ENCODE peak calls at places on chromosomes 16 and 17, in ten cellular contexts. One of them, this sample, is unnamed.

GRCh38 chr17:31318298-31319190 is 2.9 kb downstream of the EVI2A start:
- DNase-seq in HCEC 1CT: peak; percentile 74
- DNase-seq in lung: peak; percentile 37
- DNase-seq in progenitor cell of endocrine pancreas: no peak
- DNase-seq in stimulated activated CD8-positive, alpha-beta memory T cell treated with anti-CD3 and anti-CD28 coated beads, Interleukin-12 subunit alpha, Interleukin-12 subunit beta, amount 100 ng/mL, for 4 hours: peak; percentile 15
- DNase-seq in pancreas: peak; percentile 36
- DNase-seq in HFF-Myc: no peak
- DNase-seq in stimulated activated CD4-positive, alpha-beta T cell treated with anti-CD3 and anti-CD28 coated beads, TNF-alpha, amount 100 ng/mL, for 4 hours: peak; percentile 22
- DNase-seq in tibial artery: peak; percentile 79
- DNase-seq in T1000: no peak
- DNase-seq in this sample: peak; percentile 50

GRCh38 chr17:43570518-43570928 is 24.4 kb upstream of the ETV4 start:
- DNase-seq in HCEC 1CT: peak; percentile 76
- DNase-seq in lung: no peak
- DNase-seq in progenitor cell of endocrine pancreas: no peak
- DNase-seq in stimulated activated CD8-positive, alpha-beta memory T cell treated with anti-CD3 and anti-CD28 coated beads, Interleukin-12 subunit alpha, Interleukin-12 subunit beta, amount 100 ng/mL, for 4 hours: no peak
- DNase-seq in pancreas: no peak
- DNase-seq in HFF-Myc: peak; percentile 51
- DNase-seq in stimulated activated CD4-positive, alpha-beta T cell treated with anti-CD3 and anti-CD28 coated beads, TNF-alpha, amount 100 ng/mL, for 4 hours: no peak
- DNase-seq in tibial artery: no peak
- DNase-seq in T1000: peak; percentile 53
- DNase-seq in this sample: no peak

GRCh38 chr16:87791295-87792204 is 25.8 kb upstream of the KLHDC4 start:
- DNase-seq in HCEC 1CT: no peak
- DNase-seq in lung: no peak
- DNase-seq in progenitor cell of endocrine pancreas: no peak
- DNase-seq in stimulated activated CD8-positive, alpha-beta memory T cell treated with anti-CD3 and anti-CD28 coated beads, Interleukin-12 subunit alpha, Interleukin-12 subunit beta, amount 100 ng/mL, for 4 hours: no peak
- DNase-seq in pancreas: no peak
- DNase-seq in HFF-Myc: no peak
- DNase-seq in stimulated activated CD4-positive, alpha-beta T cell treated with anti-CD3 and anti-CD28 coated beads, TNF-alpha, amount 100 ng/mL, for 4 hours: no peak
- DNase-seq in tibial artery: no peak
- DNase-seq in T1000: no peak
- DNase-seq in this sample: no peak

GRCh38 chr16:67157106-67157748 is 2.5 kb downstream of the TRADD start:
- DNase-seq in HCEC 1CT: no peak
- DNase-seq in lung: no peak
- DNase-seq in progenitor cell of endocrine pancreas: no peak
- DNase-seq in stimulated activated CD8-positive, alpha-beta memory T cell treated with anti-CD3 and anti-CD28 coated beads, Interleukin-12 subunit alpha, Interleukin-12 subunit beta, amount 100 ng/mL, for 4 hours: no peak
- DNase-seq in pancreas: no peak
- DNase-seq in HFF-Myc: no peak
- DNase-seq in stimulated activated CD4-positive, alpha-beta T cell treated with anti-CD3 and anti-CD28 coated beads, TNF-alpha, amount 100 ng/mL, for 4 hours: no peak
- DNase-seq in tibial artery: no peak
- DNase-seq in T1000: no peak
- DNase-seq in this sample: no peak

GRCh38 chr16:83952940-83953795 is at the start of gene OSGIN1:
- DNase-seq in HCEC 1CT: peak; percentile 93
- DNase-seq in lung: peak; percentile 94
- DNase-seq in progenitor cell of endocrine pancreas: no peak
- DNase-seq in stimulated activated CD8-positive, alpha-beta memory T cell treated with anti-CD3 and anti-CD28 coated beads, Interleukin-12 subunit alpha, Interleukin-12 subunit beta, amount 100 ng/mL, for 4 hours: peak; percentile 36
- DNase-seq in pancreas: peak; percentile 95
- DNase-seq in HFF-Myc: peak; percentile 76
- DNase-seq in stimulated activated CD4-positive, alpha-beta T cell treated with anti-CD3 and anti-CD28 coated beads, TNF-alpha, amount 100 ng/mL, for 4 hours: peak; percentile 56
- DNase-seq in tibial artery: peak; percentile 98
- DNase-seq in T1000: peak; percentile 73
- DNase-seq in this sample: peak; percentile 79

GRCh38 chr16:71675380-71675779 is 49.1 kb downstream of the PHLPP2 start:
- DNase-seq in HCEC 1CT: no peak
- DNase-seq in lung: no peak
- DNase-seq in progenitor cell of endocrine pancreas: no peak
- DNase-seq in stimulated activated CD8-positive, alpha-beta memory T cell treated with anti-CD3 and anti-CD28 coated beads, Interleukin-12 subunit alpha, Interleukin-12 subunit beta, amount 100 ng/mL, for 4 hours: no peak
- DNase-seq in pancreas: no peak
- DNase-seq in HFF-Myc: no peak
- DNase-seq in stimulated activated CD4-positive, alpha-beta T cell treated with anti-CD3 and anti-CD28 coated beads, TNF-alpha, amount 100 ng/mL, for 4 hours: no peak
- DNase-seq in tibial artery: no peak
- DNase-seq in T1000: no peak
- DNase-seq in this sample: no peak

GRCh38 chr17:20994779-20995149 is 48.0 kb downstream of the USP22 start:
- DNase-seq in HCEC 1CT: no peak
- DNase-seq in lung: no peak
- DNase-seq in progenitor cell of endocrine pancreas: no peak
- DNase-seq in stimulated activated CD8-positive, alpha-beta memory T cell treated with anti-CD3 and anti-CD28 coated beads, Interleukin-12 subunit alpha, Interleukin-12 subunit beta, amount 100 ng/mL, for 4 hours: no peak
- DNase-seq in pancreas: no peak
- DNase-seq in HFF-Myc: no peak
- DNase-seq in stimulated activated CD4-positive, alpha-beta T cell treated with anti-CD3 and anti-CD28 coated beads, TNF-alpha, amount 100 ng/mL, for 4 hours: no peak
- DNase-seq in tibial artery: no peak
- DNase-seq in T1000: no peak
- DNase-seq in this sample: no peak

GRCh38 chr16:4664538-4665418 is 28.6 kb upstream of the NUDT16L1 start:
- DNase-seq in HCEC 1CT: no peak
- DNase-seq in lung: peak; percentile 52
- DNase-seq in progenitor cell of endocrine pancreas: no peak
- DNase-seq in stimulated activated CD8-positive, alpha-beta memory T cell treated with anti-CD3 and anti-CD28 coated beads, Interleukin-12 subunit alpha, Interleukin-12 subunit beta, amount 100 ng/mL, for 4 hours: peak; percentile 29
- DNase-seq in pancreas: no peak
- DNase-seq in HFF-Myc: no peak
- DNase-seq in stimulated activated CD4-positive, alpha-beta T cell treated with anti-CD3 and anti-CD28 coated beads, TNF-alpha, amount 100 ng/mL, for 4 hours: peak; percentile 23
- DNase-seq in tibial artery: peak; percentile 65
- DNase-seq in T1000: no peak
- DNase-seq in this sample: no peak

GRCh38 chr16:81626181-81626674 is 152.9 kb upstream of the PLCG2 start:
- DNase-seq in HCEC 1CT: peak; percentile 22
- DNase-seq in lung: no peak
- DNase-seq in progenitor cell of endocrine pancreas: no peak
- DNase-seq in stimulated activated CD8-positive, alpha-beta memory T cell treated with anti-CD3 and anti-CD28 coated beads, Interleukin-12 subunit alpha, Interleukin-12 subunit beta, amount 100 ng/mL, for 4 hours: no peak
- DNase-seq in pancreas: no peak
- DNase-seq in HFF-Myc: no peak
- DNase-seq in stimulated activated CD4-positive, alpha-beta T cell treated with anti-CD3 and anti-CD28 coated beads, TNF-alpha, amount 100 ng/mL, for 4 hours: no peak
- DNase-seq in tibial artery: no peak
- DNase-seq in T1000: no peak
- DNase-seq in this sample: no peak

GRCh38 chr16:88350922-88351321 is 31.8 kb upstream of the ZNF469 start:
- DNase-seq in HCEC 1CT: no peak
- DNase-seq in lung: no peak
- DNase-seq in progenitor cell of endocrine pancreas: no peak
- DNase-seq in stimulated activated CD8-positive, alpha-beta memory T cell treated with anti-CD3 and anti-CD28 coated beads, Interleukin-12 subunit alpha, Interleukin-12 subunit beta, amount 100 ng/mL, for 4 hours: no peak
- DNase-seq in pancreas: no peak
- DNase-seq in HFF-Myc: no peak
- DNase-seq in stimulated activated CD4-positive, alpha-beta T cell treated with anti-CD3 and anti-CD28 coated beads, TNF-alpha, amount 100 ng/mL, for 4 hours: no peak
- DNase-seq in tibial artery: no peak
- DNase-seq in T1000: no peak
- DNase-seq in this sample: no peak

GRCh38 chr16:976389-976931 is 5.1 kb upstream of the SOX8 start:
- DNase-seq in HCEC 1CT: no peak
- DNase-seq in lung: no peak
- DNase-seq in progenitor cell of endocrine pancreas: no peak
- DNase-seq in stimulated activated CD8-positive, alpha-beta memory T cell treated with anti-CD3 and anti-CD28 coated beads, Interleukin-12 subunit alpha, Interleukin-12 subunit beta, amount 100 ng/mL, for 4 hours: no peak
- DNase-seq in pancreas: no peak
- DNase-seq in HFF-Myc: no peak
- DNase-seq in stimulated activated CD4-positive, alpha-beta T cell treated with anti-CD3 and anti-CD28 coated beads, TNF-alpha, amount 100 ng/mL, for 4 hours: no peak
- DNase-seq in tibial artery: no peak
- DNase-seq in T1000: no peak
- DNase-seq in this sample: no peak

GRCh38 chr17:44645341-44645740 is 10.9 kb upstream of the MEIOC start:
- DNase-seq in HCEC 1CT: no peak
- DNase-seq in lung: no peak
- DNase-seq in progenitor cell of endocrine pancreas: no peak
- DNase-seq in stimulated activated CD8-positive, alpha-beta memory T cell treated with anti-CD3 and anti-CD28 coated beads, Interleukin-12 subunit alpha, Interleukin-12 subunit beta, amount 100 ng/mL, for 4 hours: no peak
- DNase-seq in pancreas: no peak
- DNase-seq in HFF-Myc: no peak
- DNase-seq in stimulated activated CD4-positive, alpha-beta T cell treated with anti-CD3 and anti-CD28 coated beads, TNF-alpha, amount 100 ng/mL, for 4 hours: no peak
- DNase-seq in tibial artery: no peak
- DNase-seq in T1000: no peak
- DNase-seq in this sample: no peak

GRCh38 chr17:71234349-71234748 is 886.5 kb upstream of the SOX9 start:
- DNase-seq in HCEC 1CT: no peak
- DNase-seq in lung: no peak
- DNase-seq in progenitor cell of endocrine pancreas: no peak
- DNase-seq in stimulated activated CD8-positive, alpha-beta memory T cell treated with anti-CD3 and anti-CD28 coated beads, Interleukin-12 subunit alpha, Interleukin-12 subunit beta, amount 100 ng/mL, for 4 hours: no peak
- DNase-seq in pancreas: no peak
- DNase-seq in HFF-Myc: no peak
- DNase-seq in stimulated activated CD4-positive, alpha-beta T cell treated with anti-CD3 and anti-CD28 coated beads, TNF-alpha, amount 100 ng/mL, for 4 hours: no peak
- DNase-seq in tibial artery: no peak
- DNase-seq in T1000: no peak
- DNase-seq in this sample: no peak

GRCh38 chr17:29977836-29978235 is 36.4 kb downstream of the EFCAB5 start:
- DNase-seq in HCEC 1CT: peak; percentile 23
- DNase-seq in lung: no peak
- DNase-seq in progenitor cell of endocrine pancreas: no peak
- DNase-seq in stimulated activated CD8-positive, alpha-beta memory T cell treated with anti-CD3 and anti-CD28 coated beads, Interleukin-12 subunit alpha, Interleukin-12 subunit beta, amount 100 ng/mL, for 4 hours: no peak
- DNase-seq in pancreas: no peak
- DNase-seq in HFF-Myc: no peak
- DNase-seq in stimulated activated CD4-positive, alpha-beta T cell treated with anti-CD3 and anti-CD28 coated beads, TNF-alpha, amount 100 ng/mL, for 4 hours: no peak
- DNase-seq in tibial artery: no peak
- DNase-seq in T1000: no peak
- DNase-seq in this sample: no peak

GRCh38 chr16:68548947-68549346 is 9.9 kb downstream of the ZFP90 start:
- DNase-seq in HCEC 1CT: no peak
- DNase-seq in lung: no peak
- DNase-seq in progenitor cell of endocrine pancreas: no peak
- DNase-seq in stimulated activated CD8-positive, alpha-beta memory T cell treated with anti-CD3 and anti-CD28 coated beads, Interleukin-12 subunit alpha, Interleukin-12 subunit beta, amount 100 ng/mL, for 4 hours: no peak
- DNase-seq in pancreas: no peak
- DNase-seq in HFF-Myc: no peak
- DNase-seq in stimulated activated CD4-positive, alpha-beta T cell treated with anti-CD3 and anti-CD28 coated beads, TNF-alpha, amount 100 ng/mL, for 4 hours: no peak
- DNase-seq in tibial artery: no peak
- DNase-seq in T1000: no peak
- DNase-seq in this sample: no peak

GRCh38 chr16:23784811-23785447 is 30.1 kb downstream of the CHP2 start:
- DNase-seq in HCEC 1CT: peak; percentile 6
- DNase-seq in lung: no peak
- DNase-seq in progenitor cell of endocrine pancreas: no peak
- DNase-seq in stimulated activated CD8-positive, alpha-beta memory T cell treated with anti-CD3 and anti-CD28 coated beads, Interleukin-12 subunit alpha, Interleukin-12 subunit beta, amount 100 ng/mL, for 4 hours: no peak
- DNase-seq in pancreas: no peak
- DNase-seq in HFF-Myc: no peak
- DNase-seq in stimulated activated CD4-positive, alpha-beta T cell treated with anti-CD3 and anti-CD28 coated beads, TNF-alpha, amount 100 ng/mL, for 4 hours: no peak
- DNase-seq in tibial artery: no peak
- DNase-seq in T1000: no peak
- DNase-seq in this sample: no peak

GRCh38 chr17:78839762-78840529 is 668 bp downstream of the USP36 start:
- DNase-seq in HCEC 1CT: peak; percentile 33
- DNase-seq in lung: peak; percentile 52
- DNase-seq in progenitor cell of endocrine pancreas: peak; percentile 22
- DNase-seq in stimulated activated CD8-positive, alpha-beta memory T cell treated with anti-CD3 and anti-CD28 coated beads, Interleukin-12 subunit alpha, Interleukin-12 subunit beta, amount 100 ng/mL, for 4 hours: peak; percentile 45
- DNase-seq in pancreas: peak; percentile 41
- DNase-seq in HFF-Myc: no peak
- DNase-seq in stimulated activated CD4-positive, alpha-beta T cell treated with anti-CD3 and anti-CD28 coated beads, TNF-alpha, amount 100 ng/mL, for 4 hours: peak; percentile 25
- DNase-seq in tibial artery: peak; percentile 75
- DNase-seq in T1000: no peak
- DNase-seq in this sample: peak; percentile 32

GRCh38 chr17:62186841-62187240 is 121.8 kb upstream of the MED13 start:
- DNase-seq in HCEC 1CT: no peak
- DNase-seq in lung: no peak
- DNase-seq in progenitor cell of endocrine pancreas: no peak
- DNase-seq in stimulated activated CD8-positive, alpha-beta memory T cell treated with anti-CD3 and anti-CD28 coated beads, Interleukin-12 subunit alpha, Interleukin-12 subunit beta, amount 100 ng/mL, for 4 hours: no peak
- DNase-seq in pancreas: no peak
- DNase-seq in HFF-Myc: no peak
- DNase-seq in stimulated activated CD4-positive, alpha-beta T cell treated with anti-CD3 and anti-CD28 coated beads, TNF-alpha, amount 100 ng/mL, for 4 hours: no peak
- DNase-seq in tibial artery: no peak
- DNase-seq in T1000: no peak
- DNase-seq in this sample: no peak

GRCh38 chr17:3956983-3957382 is 7.3 kb downstream of the ATP2A3 start:
- DNase-seq in HCEC 1CT: no peak
- DNase-seq in lung: no peak
- DNase-seq in progenitor cell of endocrine pancreas: no peak
- DNase-seq in stimulated activated CD8-positive, alpha-beta memory T cell treated with anti-CD3 and anti-CD28 coated beads, Interleukin-12 subunit alpha, Interleukin-12 subunit beta, amount 100 ng/mL, for 4 hours: no peak
- DNase-seq in pancreas: no peak
- DNase-seq in HFF-Myc: no peak
- DNase-seq in stimulated activated CD4-positive, alpha-beta T cell treated with anti-CD3 and anti-CD28 coated beads, TNF-alpha, amount 100 ng/mL, for 4 hours: no peak
- DNase-seq in tibial artery: no peak
- DNase-seq in T1000: no peak
- DNase-seq in this sample: no peak

GRCh38 chr16:25419681-25420080 is 162.0 kb upstream of the ZKSCAN2 start:
- DNase-seq in HCEC 1CT: no peak
- DNase-seq in lung: no peak
- DNase-seq in progenitor cell of endocrine pancreas: no peak
- DNase-seq in stimulated activated CD8-positive, alpha-beta memory T cell treated with anti-CD3 and anti-CD28 coated beads, Interleukin-12 subunit alpha, Interleukin-12 subunit beta, amount 100 ng/mL, for 4 hours: no peak
- DNase-seq in pancreas: no peak
- DNase-seq in HFF-Myc: no peak
- DNase-seq in stimulated activated CD4-positive, alpha-beta T cell treated with anti-CD3 and anti-CD28 coated beads, TNF-alpha, amount 100 ng/mL, for 4 hours: no peak
- DNase-seq in tibial artery: no peak
- DNase-seq in T1000: no peak
- DNase-seq in this sample: no peak

GRCh38 chr16:79360267-79360666 is 240.3 kb downstream of the MAF start:
- DNase-seq in HCEC 1CT: no peak
- DNase-seq in lung: no peak
- DNase-seq in progenitor cell of endocrine pancreas: no peak
- DNase-seq in stimulated activated CD8-positive, alpha-beta memory T cell treated with anti-CD3 and anti-CD28 coated beads, Interleukin-12 subunit alpha, Interleukin-12 subunit beta, amount 100 ng/mL, for 4 hours: no peak
- DNase-seq in pancreas: no peak
- DNase-seq in HFF-Myc: no peak
- DNase-seq in stimulated activated CD4-positive, alpha-beta T cell treated with anti-CD3 and anti-CD28 coated beads, TNF-alpha, amount 100 ng/mL, for 4 hours: no peak
- DNase-seq in tibial artery: no peak
- DNase-seq in T1000: no peak
- DNase-seq in this sample: no peak

GRCh38 chr16:54446639-54447038 is 160.1 kb upstream of the IRX3 start:
- DNase-seq in HCEC 1CT: peak; percentile 4
- DNase-seq in lung: no peak
- DNase-seq in progenitor cell of endocrine pancreas: no peak
- DNase-seq in stimulated activated CD8-positive, alpha-beta memory T cell treated with anti-CD3 and anti-CD28 coated beads, Interleukin-12 subunit alpha, Interleukin-12 subunit beta, amount 100 ng/mL, for 4 hours: no peak
- DNase-seq in pancreas: no peak
- DNase-seq in HFF-Myc: no peak
- DNase-seq in stimulated activated CD4-positive, alpha-beta T cell treated with anti-CD3 and anti-CD28 coated beads, TNF-alpha, amount 100 ng/mL, for 4 hours: no peak
- DNase-seq in tibial artery: peak; percentile 85
- DNase-seq in T1000: no peak
- DNase-seq in this sample: no peak

GRCh38 chr17:50487213-50488096 is 8.8 kb downstream of the RSAD1 start:
- DNase-seq in HCEC 1CT: peak; percentile 3
- DNase-seq in lung: no peak
- DNase-seq in progenitor cell of endocrine pancreas: no peak
- DNase-seq in stimulated activated CD8-positive, alpha-beta memory T cell treated with anti-CD3 and anti-CD28 coated beads, Interleukin-12 subunit alpha, Interleukin-12 subunit beta, amount 100 ng/mL, for 4 hours: no peak
- DNase-seq in pancreas: no peak
- DNase-seq in HFF-Myc: no peak
- DNase-seq in stimulated activated CD4-positive, alpha-beta T cell treated with anti-CD3 and anti-CD28 coated beads, TNF-alpha, amount 100 ng/mL, for 4 hours: no peak
- DNase-seq in tibial artery: no peak
- DNase-seq in T1000: peak; percentile 30
- DNase-seq in this sample: no peak

GRCh38 chr16:54033747-54034146 is 252.8 kb downstream of the IRX3 start:
- DNase-seq in HCEC 1CT: no peak
- DNase-seq in lung: no peak
- DNase-seq in progenitor cell of endocrine pancreas: no peak
- DNase-seq in stimulated activated CD8-positive, alpha-beta memory T cell treated with anti-CD3 and anti-CD28 coated beads, Interleukin-12 subunit alpha, Interleukin-12 subunit beta, amount 100 ng/mL, for 4 hours: no peak
- DNase-seq in pancreas: no peak
- DNase-seq in HFF-Myc: no peak
- DNase-seq in stimulated activated CD4-positive, alpha-beta T cell treated with anti-CD3 and anti-CD28 coated beads, TNF-alpha, amount 100 ng/mL, for 4 hours: no peak
- DNase-seq in tibial artery: no peak
- DNase-seq in T1000: no peak
- DNase-seq in this sample: no peak

GRCh38 chr16:86680137-86680536 is 101.8 kb downstream of the FOXL1 start:
- DNase-seq in HCEC 1CT: peak; percentile 73
- DNase-seq in lung: no peak
- DNase-seq in progenitor cell of endocrine pancreas: no peak
- DNase-seq in stimulated activated CD8-positive, alpha-beta memory T cell treated with anti-CD3 and anti-CD28 coated beads, Interleukin-12 subunit alpha, Interleukin-12 subunit beta, amount 100 ng/mL, for 4 hours: no peak
- DNase-seq in pancreas: no peak
- DNase-seq in HFF-Myc: no peak
- DNase-seq in stimulated activated CD4-positive, alpha-beta T cell treated with anti-CD3 and anti-CD28 coated beads, TNF-alpha, amount 100 ng/mL, for 4 hours: no peak
- DNase-seq in tibial artery: no peak
- DNase-seq in T1000: peak; percentile 25
- DNase-seq in this sample: no peak

GRCh38 chr16:78931267-78932060 is 669.1 kb downstream of the MAF start:
- DNase-seq in HCEC 1CT: no peak
- DNase-seq in lung: no peak
- DNase-seq in progenitor cell of endocrine pancreas: no peak
- DNase-seq in stimulated activated CD8-positive, alpha-beta memory T cell treated with anti-CD3 and anti-CD28 coated beads, Interleukin-12 subunit alpha, Interleukin-12 subunit beta, amount 100 ng/mL, for 4 hours: no peak
- DNase-seq in pancreas: no peak
- DNase-seq in HFF-Myc: no peak
- DNase-seq in stimulated activated CD4-positive, alpha-beta T cell treated with anti-CD3 and anti-CD28 coated beads, TNF-alpha, amount 100 ng/mL, for 4 hours: no peak
- DNase-seq in tibial artery: no peak
- DNase-seq in T1000: no peak
- DNase-seq in this sample: no peak

GRCh38 chr16:56269276-56269675 is 78.0 kb downstream of the GNAO1 start:
- DNase-seq in HCEC 1CT: no peak
- DNase-seq in lung: no peak
- DNase-seq in progenitor cell of endocrine pancreas: no peak
- DNase-seq in stimulated activated CD8-positive, alpha-beta memory T cell treated with anti-CD3 and anti-CD28 coated beads, Interleukin-12 subunit alpha, Interleukin-12 subunit beta, amount 100 ng/mL, for 4 hours: no peak
- DNase-seq in pancreas: no peak
- DNase-seq in HFF-Myc: no peak
- DNase-seq in stimulated activated CD4-positive, alpha-beta T cell treated with anti-CD3 and anti-CD28 coated beads, TNF-alpha, amount 100 ng/mL, for 4 hours: no peak
- DNase-seq in tibial artery: peak; percentile 80
- DNase-seq in T1000: no peak
- DNase-seq in this sample: no peak

GRCh38 chr17:41705271-41705991 is 6.7 kb upstream of the GAST start:
- DNase-seq in HCEC 1CT: peak; percentile 14
- DNase-seq in lung: no peak
- DNase-seq in progenitor cell of endocrine pancreas: no peak
- DNase-seq in stimulated activated CD8-positive, alpha-beta memory T cell treated with anti-CD3 and anti-CD28 coated beads, Interleukin-12 subunit alpha, Interleukin-12 subunit beta, amount 100 ng/mL, for 4 hours: no peak
- DNase-seq in pancreas: no peak
- DNase-seq in HFF-Myc: no peak
- DNase-seq in stimulated activated CD4-positive, alpha-beta T cell treated with anti-CD3 and anti-CD28 coated beads, TNF-alpha, amount 100 ng/mL, for 4 hours: no peak
- DNase-seq in tibial artery: no peak
- DNase-seq in T1000: no peak
- DNase-seq in this sample: no peak